ENCODE peak calls at places on chromosomes 16 and 17, in four cellular contexts. One of them, this sample, is unnamed. For H3K4me1 and H3K36me3, the result is how much of the 10 kb centered on the place peaks cover.

GRCh38 chr16:11308493-11309283 is 27.6 kb upstream of the PRM1 start:
- DNase-seq in transverse colon: peak
- DNase-seq in pancreas: no peak
- DNase-seq in breast epithelium: no peak
- DNase-seq in this sample: no peak

GRCh38 chr17:17983376-17983775 is 10.7 kb downstream of the DRC3 start:
- DNase-seq in breast epithelium: no peak
- DNase-seq in transverse colon: peak
- DNase-seq in pancreas: no peak
- DNase-seq in this sample: no peak

GRCh38 chr16:83215417-83216001 is 588.7 kb downstream of the CDH13 start:
- DNase-seq in breast epithelium: no peak
- DNase-seq in pancreas: peak
- DNase-seq in transverse colon: peak
- DNase-seq in this sample: peak

GRCh38 chr16:71413341-71413740 is 28.5 kb downstream of the TLE7 start:
- DNase-seq in pancreas: no peak
- DNase-seq in transverse colon: no peak
- DNase-seq in breast epithelium: no peak
- DNase-seq in this sample: no peak

GRCh38 chr17:21296097-21297025 is 11.8 kb downstream of the MAP2K3 start:
- DNase-seq in pancreas: no peak
- DNase-seq in breast epithelium: no peak
- DNase-seq in transverse colon: no peak
- DNase-seq in this sample: no peak

GRCh38 chr16:56354746-56355145 is 70.6 kb downstream of the AMFR start:
- DNase-seq in pancreas: no peak
- DNase-seq in transverse colon: peak
- DNase-seq in breast epithelium: peak
- DNase-seq in this sample: no peak

GRCh38 chr17:32258383-32259121 is 7.1 kb upstream of the RHBDL3 start:
- DNase-seq in breast epithelium: no peak
- DNase-seq in pancreas: no peak
- DNase-seq in transverse colon: no peak
- DNase-seq in this sample: no peak

GRCh38 chr16:83648347-83648746 is 159.4 kb upstream of the HSBP1 start:
- DNase-seq in transverse colon: no peak
- DNase-seq in pancreas: no peak
- DNase-seq in breast epithelium: no peak
- DNase-seq in this sample: no peak

DNA sequence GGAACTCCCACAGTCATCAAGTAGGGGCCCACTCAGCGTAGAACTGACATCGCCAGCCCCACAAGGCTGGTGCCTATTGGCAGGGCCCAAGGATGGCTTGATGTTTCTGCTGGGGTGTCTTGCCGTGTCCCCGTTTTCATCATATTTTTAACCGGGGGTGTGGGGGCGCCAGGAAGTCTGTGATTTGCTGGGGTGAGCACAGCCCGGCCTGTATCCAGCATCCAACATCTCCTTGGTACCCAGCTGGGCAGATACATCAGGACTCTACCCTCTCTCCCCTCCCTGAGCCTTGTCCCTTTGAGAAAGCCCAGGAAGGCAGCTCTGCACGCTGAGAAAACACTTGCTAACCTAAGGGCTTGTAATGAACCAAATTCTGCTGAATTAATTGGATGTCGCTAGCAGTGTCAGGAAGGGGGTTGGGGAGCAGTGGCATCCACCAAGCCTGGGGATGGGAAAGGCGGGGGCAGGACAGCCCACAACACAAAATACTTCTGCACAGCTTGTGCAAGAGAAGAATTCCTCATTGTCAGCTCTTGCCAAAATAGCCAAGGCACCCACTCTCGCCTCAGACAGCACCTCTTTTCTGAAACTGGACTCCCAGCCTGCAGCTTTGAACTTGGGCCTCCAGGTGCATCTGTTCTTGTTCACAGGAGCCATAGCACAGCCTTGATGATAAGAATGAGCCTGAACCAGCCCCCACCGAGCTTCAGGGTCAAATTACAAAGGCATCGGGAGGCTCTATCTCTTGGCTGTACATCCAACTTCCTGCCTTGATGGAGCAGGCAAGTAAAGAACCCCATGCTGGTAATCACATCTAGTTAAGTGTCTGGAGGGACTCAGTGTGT is 63.7 kb upstream of the LYRM9 start:
- DNase-seq in transverse colon: no peak
- DNase-seq in pancreas: peak
- DNase-seq in breast epithelium: no peak
- DNase-seq in this sample: no peak
- H3K4me1 ChIP-seq in transverse colon: under half
- H3K4me1 ChIP-seq in pancreas: under half
- H3K4me1 ChIP-seq in breast epithelium: under half
- H3K4me1 ChIP-seq in this sample: under half

GRCh38 chr17:75809631-75810111 is 25.1 kb downstream of the UNK start:
- DNase-seq in breast epithelium: peak
- DNase-seq in pancreas: no peak
- DNase-seq in transverse colon: no peak
- DNase-seq in this sample: no peak
- H3K36me3 ChIP-seq in breast epithelium: under half
- H3K36me3 ChIP-seq in pancreas: under half
- H3K36me3 ChIP-seq in transverse colon: under half
- H3K36me3 ChIP-seq in this sample: under half

GRCh38 chr17:4232168-4232813 is 31.5 kb downstream of the ANKFY1 start:
- DNase-seq in breast epithelium: no peak
- DNase-seq in pancreas: no peak
- DNase-seq in transverse colon: no peak
- DNase-seq in this sample: no peak
- H3K27ac ChIP-seq in breast epithelium: peak
- H3K27ac ChIP-seq in pancreas: no peak
- H3K27ac ChIP-seq in transverse colon: peak
- H3K27ac ChIP-seq in this sample: no peak

DNA sequence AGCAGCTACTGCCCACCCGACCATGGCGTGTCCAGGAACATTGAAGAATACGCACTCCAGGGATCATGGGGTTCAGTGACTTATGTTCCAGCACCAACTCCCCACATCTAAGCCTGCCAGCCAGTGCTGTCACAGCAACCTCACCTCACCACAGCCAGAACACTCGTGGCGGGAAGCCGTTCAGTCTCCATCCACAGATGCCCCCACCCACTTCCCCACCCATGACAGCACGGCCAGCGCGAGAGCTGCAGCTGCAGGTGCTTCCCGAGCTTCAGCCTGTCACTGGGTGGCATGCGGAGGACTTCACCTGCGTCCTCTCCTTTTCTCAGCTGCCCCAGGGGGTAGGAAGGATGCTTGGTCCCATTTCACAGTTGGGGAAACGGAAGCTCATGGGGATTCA is 50.3 kb downstream of the RBFOX3 start:
- DNase-seq in breast epithelium: no peak
- DNase-seq in transverse colon: no peak
- DNase-seq in pancreas: no peak
- DNase-seq in this sample: no peak
- H3K4me1 ChIP-seq in breast epithelium: under half
- H3K4me1 ChIP-seq in transverse colon: under half
- H3K4me1 ChIP-seq in pancreas: under half
- H3K4me1 ChIP-seq in this sample: under half

GRCh38 chr17:35352284-35352683 is 21.1 kb downstream of the SLFN11 start:
- DNase-seq in transverse colon: no peak
- DNase-seq in breast epithelium: no peak
- DNase-seq in pancreas: no peak
- DNase-seq in this sample: no peak
- H3K36me3 ChIP-seq in transverse colon: under half
- H3K36me3 ChIP-seq in breast epithelium: under half
- H3K36me3 ChIP-seq in pancreas: under half
- H3K36me3 ChIP-seq in this sample: under half

GRCh38 chr16:29680180-29680598 is 1.2 kb downstream of the QPRT start:
- DNase-seq in pancreas: no peak
- DNase-seq in breast epithelium: no peak
- DNase-seq in transverse colon: peak
- DNase-seq in this sample: no peak

GRCh38 chr16:29675811-29676643 is 3.0 kb upstream of the QPRT start:
- DNase-seq in breast epithelium: no peak
- DNase-seq in pancreas: no peak
- DNase-seq in transverse colon: no peak
- DNase-seq in this sample: no peak

GRCh38 chr16:29674188-29674587 is 4.8 kb upstream of the QPRT start:
- DNase-seq in pancreas: peak
- DNase-seq in breast epithelium: no peak
- DNase-seq in transverse colon: peak
- DNase-seq in this sample: no peak

GRCh38 chr16:29676989-29677388 is 2.0 kb upstream of the QPRT start:
- DNase-seq in breast epithelium: no peak
- DNase-seq in transverse colon: no peak
- DNase-seq in pancreas: no peak
- DNase-seq in this sample: no peak

DNA sequence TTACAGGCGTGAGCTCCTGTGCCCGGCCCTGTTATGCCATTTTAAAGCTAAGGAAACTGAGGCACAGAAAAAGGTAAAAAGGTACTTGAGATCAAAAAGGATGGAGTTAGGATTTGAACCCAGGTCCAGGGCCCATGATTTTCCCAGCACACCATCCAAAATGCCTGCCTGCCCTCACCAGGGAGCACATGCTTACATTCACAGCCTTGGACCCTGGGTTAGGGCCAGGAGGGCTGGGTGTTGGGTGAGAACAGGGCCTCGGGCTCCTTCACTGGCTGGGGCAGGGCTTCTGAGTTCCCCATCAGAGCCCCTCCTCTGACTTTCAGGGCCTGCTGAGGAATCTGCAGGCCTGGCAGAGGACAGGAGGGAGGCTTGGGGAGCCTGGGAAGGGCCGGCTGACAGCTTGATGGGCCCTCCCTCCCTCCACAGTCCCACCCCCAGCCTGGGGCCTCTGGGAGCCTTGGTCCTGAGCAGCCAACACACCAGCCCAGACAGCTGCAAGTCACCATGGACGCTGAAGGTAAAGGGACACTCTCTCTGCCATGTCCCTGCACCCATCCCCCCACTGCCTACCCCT is at the start of gene QPRT:
- DNase-seq in breast epithelium: no peak
- DNase-seq in transverse colon: peak
- DNase-seq in pancreas: peak
- DNase-seq in this sample: no peak
- H3K27ac ChIP-seq in breast epithelium: peak
- H3K27ac ChIP-seq in transverse colon: peak
- H3K27ac ChIP-seq in pancreas: peak
- H3K27ac ChIP-seq in this sample: no peak

GRCh38 chr17:2183346-2183745 is 120.2 kb downstream of the SMG6 start:
- DNase-seq in breast epithelium: no peak
- DNase-seq in pancreas: no peak
- DNase-seq in transverse colon: no peak
- DNase-seq in this sample: no peak

GRCh38 chr17:2181206-2181983 is 122.2 kb downstream of the SMG6 start:
- DNase-seq in pancreas: no peak
- DNase-seq in breast epithelium: no peak
- DNase-seq in transverse colon: peak
- DNase-seq in this sample: no peak

GRCh38 chr17:2178798-2179505 is 124.0 kb downstream of the HIC1 start:
- DNase-seq in transverse colon: no peak
- DNase-seq in pancreas: no peak
- DNase-seq in breast epithelium: no peak
- DNase-seq in this sample: no peak

GRCh38 chr17:2179615-2180295 is 123.8 kb downstream of the SMG6 start:
- DNase-seq in transverse colon: peak
- DNase-seq in breast epithelium: peak
- DNase-seq in pancreas: peak
- DNase-seq in this sample: no peak

GRCh38 chr17:2180768-2181167 is 122.8 kb downstream of the SMG6 start:
- DNase-seq in transverse colon: no peak
- DNase-seq in breast epithelium: no peak
- DNase-seq in pancreas: no peak
- DNase-seq in this sample: no peak
- H3K4me1 ChIP-seq in transverse colon: half or more
- H3K4me1 ChIP-seq in breast epithelium: under half
- H3K4me1 ChIP-seq in pancreas: under half
- H3K4me1 ChIP-seq in this sample: under half

This sample was measured in iPS DF 6.9.